ENCODE peak calls at places on chromosomes 11 and 22, in four cellular contexts. D is K562, L is HepG2, T is GM12878. R is an unnamed sample.
A peak's percentile ranks its signal among the peaks of the same experiment; 100 is the strongest.

GRCh38 chr22:30310881-30311771 is 15.6 kb downstream of the TBC1D10A start:
- DNase-seq in D (no peak), L (no peak), T (no peak), R (no peak)

GRCh38 chr11:47108214-47108613 is 68.5 kb downstream of the ARFGAP2 start:
- DNase-seq in D (no peak), L (no peak), T (no peak), R (no peak)

GRCh38 chr11:23542171-23542570 is 681.9 kb upstream of the CCDC179 start:
- DNase-seq in D (no peak), L (no peak), T (no peak), R (no peak)

GRCh38 chr11:10398525-10398924 is 56.5 kb upstream of the AMPD3 start:
- DNase-seq in D (no peak), L (no peak), T (no peak), R (no peak)

GRCh38 chr11:59216654-59217640 is 4.2 kb upstream of the MPEG1 start:
- DNase-seq in D (no peak), L (no peak), T (peak; percentile 99), R (no peak)

GRCh38 chr22:26648011-26648497 is 9.3 kb upstream of the MIAT start:
- DNase-seq in D (no peak), L (no peak), T (no peak), R (no peak)

GRCh38 chr11:2100361-2101170 is 38.6 kb downstream of the IGF2 start:
- DNase-seq in D (peak; percentile 18), L (no peak), T (no peak), R (no peak)

GRCh38 chr11:1237128-1237580 is 14.3 kb downstream of the MUC5B start:
- DNase-seq in D (no peak), L (no peak), T (no peak), R (no peak)

GRCh38 chr11:43116071-43116470 is 195.7 kb upstream of the API5 start:
- DNase-seq in D (no peak), L (no peak), T (no peak), R (no peak)

GRCh38 chr11:126816655-126817054 is 183.9 kb downstream of the KIRREL3 start:
- DNase-seq in D (no peak), L (no peak), T (no peak), R (no peak)

GRCh38 chr11:44879432-44879831 is 71.3 kb downstream of the TP53I11 start:
- DNase-seq in D (no peak), L (no peak), T (no peak), R (no peak)

GRCh38 chr22:24146190-24146616 is 35.1 kb upstream of the SUSD2 start:
- DNase-seq in D (peak; percentile 50), L (peak; percentile 80), T (no peak), R (no peak)

GRCh38 chr11:120125005-120125404 is 12.9 kb downstream of the TRIM29 start:
- DNase-seq in D (peak; percentile 63), L (peak; percentile 37), T (no peak), R (no peak)

GRCh38 chr11:69044111-69045013 is 4.4 kb upstream of the TPCN2 start:
- DNase-seq in D (peak; percentile 33), L (peak; percentile 68), T (no peak), R (peak; percentile 31)

GRCh38 chr11:35632301-35632700 is 14.0 kb downstream of the FJX1 start:
- DNase-seq in D (no peak), L (no peak), T (no peak), R (no peak)

GRCh38 chr22:50261615-50262459 is at the start of gene MAPK12:
- DNase-seq in D (peak; percentile 71), L (no peak), T (no peak), R (peak; percentile 61)

DNA sequence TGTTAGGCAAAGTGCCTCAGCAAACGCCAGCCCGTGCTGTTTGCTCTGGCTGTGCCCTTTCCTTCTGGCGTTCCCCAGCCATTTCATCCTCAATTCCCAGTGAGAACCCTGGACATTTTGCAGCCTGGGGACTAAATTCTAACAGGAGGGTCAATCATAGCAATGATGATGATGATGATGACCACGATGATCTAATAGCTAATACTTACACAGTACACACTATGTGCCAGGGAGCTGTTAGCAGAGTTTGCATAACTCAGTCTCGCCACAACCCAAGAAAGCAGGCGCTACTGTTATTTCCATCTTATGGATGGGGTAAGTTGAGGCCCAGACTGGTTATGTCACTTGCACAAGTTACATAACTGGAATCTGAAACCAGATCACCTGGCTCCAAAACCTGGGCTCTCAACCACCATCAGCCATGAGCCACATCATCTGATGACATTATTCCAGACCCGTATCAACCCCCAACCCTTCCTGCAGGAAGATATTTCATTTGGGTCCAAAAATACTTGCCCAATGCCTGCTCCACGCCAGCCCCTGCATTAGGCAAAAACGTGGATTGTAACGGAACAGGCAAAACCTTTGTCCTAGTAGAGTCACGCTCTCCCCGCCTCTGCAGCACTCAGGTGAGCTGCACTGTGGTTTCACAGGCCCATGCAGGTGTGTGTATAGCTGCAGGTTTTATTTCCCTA is 132.6 kb upstream of the SERPIND1 start:
- DNase-seq in D (no peak), L (no peak), T (no peak), R (no peak)
- TF ChIP-seq TARDBP in D (no peak), L (no peak), T (no peak), R (no peak)

GRCh38 chr22:39133871-39134270 is 18.6 kb downstream of the CBX7 start:
- DNase-seq in D (no peak), L (no peak), T (no peak), R (no peak)

GRCh38 chr22:39136317-39136716 is 16.2 kb downstream of the CBX7 start:
- DNase-seq in D (no peak), L (no peak), T (no peak), R (no peak)

GRCh38 chr22:39132871-39133524 is 19.5 kb downstream of the CBX7 start:
- DNase-seq in D (no peak), L (no peak), T (no peak), R (no peak)

GRCh38 chr22:39134366-39135091 is 18.0 kb downstream of the CBX7 start:
- DNase-seq in D (no peak), L (no peak), T (no peak), R (no peak)

GRCh38 chr22:39135092-39135896 is 17.2 kb downstream of the CBX7 start:
- DNase-seq in D (peak; percentile 64), L (peak; percentile 55), T (no peak), R (peak; percentile 70)
- TF ChIP-seq TARDBP in D (no peak), L (no peak), T (no peak), R (no peak)

GRCh38 chr22:41528938-41529561 is 15.2 kb downstream of the POLR3H start:
- DNase-seq in D (no peak), L (peak; percentile 55), T (no peak), R (no peak)

GRCh38 chr22:41526226-41526531 is 18.1 kb downstream of the POLR3H start:
- DNase-seq in D (no peak), L (no peak), T (no peak), R (no peak)

GRCh38 chr22:41525450-41526225 is 18.6 kb downstream of the POLR3H start:
- DNase-seq in D (no peak), L (no peak), T (no peak), R (no peak)

GRCh38 chr22:41528132-41528766 is 16.0 kb downstream of the POLR3H start:
- DNase-seq in D (no peak), L (no peak), T (no peak), R (no peak)

GRCh38 chr22:41526802-41527799 is 17.2 kb downstream of the POLR3H start:
- DNase-seq in D (peak; percentile 61), L (no peak), T (no peak), R (peak; percentile 67)
- TF ChIP-seq TARDBP in D (no peak), L (no peak), T (no peak), R (no peak)

DNA sequence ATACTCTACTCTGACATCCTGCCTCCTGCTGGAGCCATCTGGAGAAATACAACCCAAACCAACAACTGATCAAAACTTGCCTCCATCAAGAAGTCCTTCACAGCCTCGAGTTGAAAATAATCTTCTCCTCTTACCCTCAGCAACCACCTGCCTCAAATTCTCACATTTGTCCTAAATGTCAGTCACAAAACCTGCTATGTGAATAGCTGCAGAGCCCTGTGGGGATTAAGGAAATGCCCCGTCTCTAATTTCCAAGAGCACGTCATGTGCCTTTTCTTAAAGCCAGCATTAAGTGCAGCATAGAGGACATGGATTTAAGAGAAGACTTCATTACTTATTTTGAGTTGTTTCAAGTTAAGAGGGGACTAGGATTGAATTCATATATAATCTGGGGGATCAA is 105.9 kb downstream of the TRPC6 start:
- DNase-seq in D (no peak), L (no peak), T (no peak), R (no peak)
- TF ChIP-seq TARDBP in D (no peak), L (no peak), T (no peak), R (no peak)

GRCh38 chr11:113184498-113184897 is 129.9 kb upstream of the TTC12 start:
- DNase-seq in D (no peak), L (peak; percentile 35), T (no peak), R (no peak)
- TF ChIP-seq TARDBP in D (no peak), L (no peak), T (no peak), R (no peak)

R was measured in HEK293T.